ENCODE peak calls at places on chromosome 2, in nine cellular contexts. W is stimulated activated CD4-positive, alpha-beta T cell treated with anti-CD3 and anti-CD28 coated beads, Interleukin-2, amount 100 ng/mL, for 48 hours; R is heart right ventricle; V is activated T-cell treated with anti-CD3 and anti-CD28 coated beads for 1 hour; G is HT-29; F is astrocyte of the cerebellum; X is tibial nerve; U is CD8-positive, alpha-beta memory T cell; O is HFFc6. H is an unnamed sample.

GRCh38 chr2:218861645-218862318 is 2.2 kb downstream of the WNT6 start:
- DNase-seq in W (no peak), R (no peak), V (no peak), G (no peak), F (no peak), X (no peak), U (no peak), O (no peak), H (peak)

GRCh38 chr2:58916127-58916526 is 675.0 kb upstream of the FANCL start:
- DNase-seq in W (no peak), R (no peak), V (no peak), G (no peak), F (no peak), X (no peak), U (no peak), O (no peak), H (no peak)

GRCh38 chr2:54191361-54192130 is 64.5 kb downstream of the TSPYL6 start:
- DNase-seq in W (no peak), R (no peak), V (no peak), G (no peak), F (no peak), X (no peak), U (no peak), O (no peak), H (no peak)

GRCh38 chr2:83081835-83082522 is 1377.1 kb downstream of the SUCLG1 start:
- DNase-seq in W (no peak), R (no peak), V (no peak), G (peak), F (peak), X (peak), U (no peak), O (peak), H (no peak)

GRCh38 chr2:61967262-61967661 is 61.8 kb downstream of the COMMD1 start:
- DNase-seq in W (no peak), R (no peak), V (no peak), G (no peak), F (peak), X (no peak), U (no peak), O (no peak), H (no peak)

GRCh38 chr2:36530178-36530982 is 67.6 kb downstream of the FEZ2 start:
- DNase-seq in W (no peak), R (no peak), V (no peak), G (no peak), F (peak), X (no peak), U (no peak), O (peak), H (no peak)

GRCh38 chr2:31344447-31344846 is 70.1 kb downstream of the XDH start:
- DNase-seq in W (no peak), R (no peak), V (no peak), G (no peak), F (no peak), X (no peak), U (no peak), O (no peak), H (no peak)

GRCh38 chr2:47189635-47190034 is 34.5 kb upstream of the STPG4 start:
- DNase-seq in W (no peak), R (no peak), V (no peak), G (no peak), F (peak), X (no peak), U (no peak), O (peak), H (no peak)

GRCh38 chr2:134133622-134134312 is 120.1 kb upstream of the MGAT5 start:
- DNase-seq in W (no peak), R (no peak), V (no peak), G (no peak), F (no peak), X (no peak), U (no peak), O (no peak), H (peak)

GRCh38 chr2:64165696-64166095 is 21.5 kb upstream of the PELI1 start:
- DNase-seq in W (no peak), R (no peak), V (no peak), G (no peak), F (no peak), X (no peak), U (no peak), O (no peak), H (no peak)

GRCh38 chr2:223751012-223751411 is 86.4 kb downstream of the AP1S3 start:
- DNase-seq in W (no peak), R (no peak), V (no peak), G (no peak), F (no peak), X (no peak), U (no peak), O (no peak), H (no peak)

GRCh38 chr2:190922411-190922810 is 41.8 kb downstream of the GLS start:
- DNase-seq in W (no peak), R (no peak), V (no peak), G (no peak), F (no peak), X (no peak), U (no peak), O (no peak), H (no peak)

GRCh38 chr2:112756207-112756606 is 8.2 kb downstream of the CKAP2L start:
- DNase-seq in W (no peak), R (no peak), V (no peak), G (no peak), F (no peak), X (no peak), U (no peak), O (no peak), H (no peak)

GRCh38 chr2:206274434-206275273 is at the start of gene ZDBF2:
- DNase-seq in W (peak), R (peak), V (peak), G (no peak), F (peak), X (no peak), U (peak), O (peak), H (peak)

GRCh38 chr2:23435250-23436035 is 50.5 kb downstream of the KLHL29 start:
- DNase-seq in W (no peak), R (no peak), V (no peak), G (no peak), F (no peak), X (no peak), U (no peak), O (no peak), H (peak)

GRCh38 chr2:160337728-160338127 is 137.7 kb upstream of the ITGB6 start:
- DNase-seq in W (no peak), R (no peak), V (no peak), G (no peak), F (no peak), X (no peak), U (no peak), O (no peak), H (no peak)

GRCh38 chr2:119782308-119783027 is 22.7 kb downstream of the PTPN4 start:
- DNase-seq in W (no peak), R (no peak), V (no peak), G (no peak), F (no peak), X (no peak), U (no peak), O (no peak), H (peak)

GRCh38 chr2:134365356-134365755 is 111.5 kb downstream of the MGAT5 start:
- DNase-seq in W (no peak), R (no peak), V (no peak), G (peak), F (no peak), X (no peak), U (no peak), O (peak), H (no peak)

GRCh38 chr2:50951416-50951815 is 80.5 kb downstream of the NRXN1 start:
- DNase-seq in W (no peak), R (no peak), V (no peak), G (no peak), F (peak), X (no peak), U (no peak), O (no peak), H (no peak)

GRCh38 chr2:224284134-224284946 is 117.6 kb downstream of the FAM124B start:
- DNase-seq in W (peak), R (no peak), V (no peak), G (peak), F (no peak), X (peak), U (no peak), O (peak), H (no peak)

GRCh38 chr2:66437601-66438497 is 2.9 kb downstream of the MEIS1 start:
- DNase-seq in W (no peak), R (peak), V (no peak), G (no peak), F (no peak), X (no peak), U (no peak), O (no peak), H (no peak)

GRCh38 chr2:197427204-197427603 is 7.6 kb downstream of the SF3B1 start:
- DNase-seq in W (no peak), R (no peak), V (no peak), G (no peak), F (no peak), X (no peak), U (no peak), O (no peak), H (no peak)

GRCh38 chr2:10337449-10337848 is 34.7 kb downstream of the HPCAL1 start:
- DNase-seq in W (no peak), R (no peak), V (no peak), G (no peak), F (no peak), X (no peak), U (no peak), O (no peak), H (no peak)

GRCh38 chr2:231483398-231484329 is 19.4 kb upstream of the NCL start:
- DNase-seq in W (no peak), R (peak), V (no peak), G (no peak), F (no peak), X (no peak), U (peak), O (no peak), H (no peak)

GRCh38 chr2:190979906-190980629 is 33.9 kb downstream of the STAT1 start:
- DNase-seq in W (no peak), R (peak), V (no peak), G (no peak), F (peak), X (peak), U (no peak), O (no peak), H (peak)

GRCh38 chr2:54503192-54503591 is 47.1 kb downstream of the SPTBN1 start:
- DNase-seq in W (no peak), R (no peak), V (peak), G (peak), F (no peak), X (no peak), U (peak), O (no peak), H (peak)

GRCh38 chr2:10407841-10408648 is 40.1 kb downstream of the ODC1 start:
- DNase-seq in W (peak), R (no peak), V (peak), G (peak), F (no peak), X (peak), U (peak), O (peak), H (peak)

GRCh38 chr2:10478916-10479315 is 30.8 kb upstream of the ODC1 start:
- DNase-seq in W (no peak), R (no peak), V (no peak), G (no peak), F (no peak), X (no peak), U (no peak), O (no peak), H (no peak)